ENCODE peak calls at places on chromosomes 4 and X, in seven cellular contexts. S is upper lobe of left lung, V is suprapubic skin, D is HepG2, F is K562, O is sigmoid colon, B is endothelial cell of umbilical vein. C is an unnamed sample.

GRCh38 chr4:108272046-108272445 is 103.3 kb upstream of the LEF1 start:
- DNase-seq in B (no peak), S (no peak), F (no peak), V (no peak), D (no peak), O (no peak), C (no peak)

GRCh38 chr4:53629296-53629695 is 38.0 kb upstream of the LNX1 start:
- DNase-seq in O (no peak), B (no peak), S (no peak), D (no peak), V (no peak), F (no peak), C (no peak)

GRCh38 chrX:7378406-7378805 is 230.5 kb upstream of the PUDP start:
- DNase-seq in S (no peak), D (no peak), O (no peak), B (no peak), V (no peak), F (no peak), C (no peak)

GRCh38 chr4:178185517-178185916 is 743.3 kb upstream of the AGA start:
- DNase-seq in V (no peak), B (no peak), S (no peak), F (no peak), O (no peak), D (no peak), C (no peak)

GRCh38 chrX:41868392-41868977 is 54.9 kb downstream of the CASK start:
- DNase-seq in O (no peak), F (no peak), B (peak), S (no peak), V (no peak), D (no peak), C (no peak)

GRCh38 chr4:96459105-96459504 is 619.2 kb downstream of the PDHA2 start:
- DNase-seq in B (no peak), V (no peak), O (no peak), F (no peak), D (no peak), S (no peak), C (no peak)

GRCh38 chr4:48093949-48094550 is 40.0 kb downstream of the TXK start:
- DNase-seq in F (no peak), S (no peak), O (no peak), V (no peak), D (no peak), B (peak), C (no peak)

GRCh38 chr4:52780627-52781354 is 29.6 kb upstream of the ERVMER34-1 start:
- DNase-seq in F (peak), B (no peak), D (no peak), S (no peak), V (no peak), O (no peak), C (no peak)

GRCh38 chr4:129429566-129430339 is 333.8 kb downstream of the C4orf33 start:
- DNase-seq in V (no peak), O (no peak), S (no peak), D (no peak), F (no peak), B (no peak), C (no peak)

GRCh38 chr4:65502151-65502691 is 168.1 kb downstream of the EPHA5 start:
- DNase-seq in D (no peak), B (peak), F (no peak), V (no peak), S (no peak), O (no peak), C (no peak)

GRCh38 chr4:3340703-3341088 is 47.9 kb downstream of the RGS12 start:
- DNase-seq in V (peak), D (no peak), O (no peak), F (no peak), S (peak), B (no peak), C (peak)

GRCh38 chr4:88009871-88010270 is 2.4 kb downstream of the PKD2 start:
- DNase-seq in D (no peak), S (no peak), O (no peak), B (peak), F (no peak), V (no peak), C (no peak)

GRCh38 chrX:9466115-9466495 is 1.2 kb downstream of the TBL1X start:
- DNase-seq in F (no peak), O (peak), D (no peak), S (peak), V (peak), B (peak), C (no peak)

GRCh38 chr4:140635606-140636005 is 66.8 kb upstream of the UCP1 start:
- DNase-seq in F (no peak), O (no peak), D (peak), V (no peak), B (no peak), S (peak), C (peak)

GRCh38 chr4:6974138-6974848 is 64.7 kb downstream of the TBC1D14 start:
- DNase-seq in V (peak), S (peak), D (peak), B (peak), O (peak), F (peak), C (peak)

GRCh38 chr4:159052315-159052714 is 50.6 kb upstream of the RAPGEF2 start:
- DNase-seq in O (no peak), D (no peak), F (no peak), V (no peak), B (no peak), S (no peak), C (no peak)

GRCh38 chr4:99351487-99351886 is 1.1 kb downstream of the ADH1C start:
- DNase-seq in D (no peak), B (no peak), S (no peak), F (no peak), V (no peak), O (no peak), C (no peak)

GRCh38 chr4:128574706-128575105 is 234.8 kb upstream of the JADE1 start:
- DNase-seq in O (peak), F (peak), V (no peak), D (peak), S (peak), B (peak), C (peak)

GRCh38 chr4:185332575-185333464 is 62.9 kb downstream of the LRP2BP start:
- DNase-seq in B (no peak), O (no peak), D (peak), S (no peak), F (no peak), V (no peak), C (no peak)

GRCh38 chrX:131841496-131842410 is 181.3 kb upstream of the STK26 start:
- DNase-seq in S (peak), B (peak), F (peak), V (no peak), O (no peak), D (peak), C (no peak)

GRCh38 chrX:65596270-65596669 is 61.7 kb upstream of the LAS1L start:
- DNase-seq in V (no peak), D (no peak), B (peak), F (no peak), S (peak), O (no peak), C (no peak)

GRCh38 chr4:142840516-142841123 is 5.5 kb downstream of the INPP4B start:
- DNase-seq in O (no peak), S (no peak), F (no peak), B (peak), V (no peak), D (peak), C (no peak)

GRCh38 chr4:15003441-15003890 is 1.2 kb downstream of the CPEB2 start:
- DNase-seq in F (peak), O (peak), B (no peak), V (peak), D (no peak), S (peak), C (peak)

GRCh38 chr4:15001825-15002658 is at the start of gene CPEB2:
- DNase-seq in V (peak), F (peak), O (peak), B (peak), D (peak), S (peak), C (peak)

GRCh38 chr4:15002659-15003440 is 569 bp downstream of the CPEB2 start:
- DNase-seq in D (peak), S (peak), F (peak), B (peak), V (peak), O (peak), C (peak)

GRCh38 chr4:15003891-15004700 is 1.8 kb downstream of the CPEB2 start:
- DNase-seq in V (peak), F (peak), B (peak), D (no peak), S (peak), O (peak), C (no peak)

GRCh38 chr4:15001248-15001824 is 945 bp upstream of the CPEB2 start:
- DNase-seq in B (peak), D (peak), F (peak), S (peak), O (peak), V (peak), C (peak)
- TF ChIP-seq POLR2A in B (peak), D (no peak), F (no peak), S (no peak), O (no peak), V (no peak), C (no peak)

GRCh38 chr4:153023692-153024394 is 87.7 kb downstream of the FHDC1 start:
- DNase-seq in F (peak), B (no peak), O (no peak), S (no peak), D (no peak), V (no peak), C (no peak)

GRCh38 chr4:153020460-153020859 is 84.3 kb downstream of the FHDC1 start:
- DNase-seq in S (no peak), F (no peak), D (no peak), O (no peak), B (no peak), V (no peak), C (no peak)

GRCh38 chr4:153019906-153020305 is 83.8 kb downstream of the FHDC1 start:
- DNase-seq in O (no peak), B (no peak), V (no peak), D (no peak), F (no peak), S (no peak), C (no peak)

GRCh38 chr4:153024466-153024865 is 88.3 kb downstream of the FHDC1 start:
- DNase-seq in S (no peak), B (no peak), V (no peak), D (no peak), O (no peak), F (no peak), C (no peak)

DNA sequence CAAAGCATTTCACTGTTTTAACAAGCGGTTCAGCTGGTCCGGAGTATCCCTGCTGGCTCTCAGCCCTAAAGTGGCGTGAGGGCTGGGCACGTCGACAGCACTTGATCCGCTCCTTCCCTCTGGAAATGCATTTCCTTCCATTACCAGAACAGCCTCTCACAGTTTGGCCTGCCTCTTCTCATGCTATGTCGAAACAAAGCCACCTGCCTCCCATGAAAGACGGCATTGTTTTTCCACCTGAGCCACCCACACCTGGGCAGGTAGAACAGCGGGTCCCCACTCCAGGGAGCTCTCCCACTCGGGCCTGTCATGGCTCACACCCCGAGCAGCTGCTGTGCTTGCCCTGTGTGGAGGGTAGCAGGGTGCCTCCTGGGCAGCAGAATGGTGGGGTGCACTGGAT is 86.1 kb downstream of the FHDC1 start:
- DNase-seq in O (no peak), S (peak), V (no peak), B (no peak), D (no peak), F (no peak), C (no peak)
- TF ChIP-seq POLR2AphosphoS5 in O (no peak), S (peak), V (no peak), B (no peak), D (no peak), F (no peak), C (no peak)

GRCh38 chr4:1345905-1346780 is 865 bp upstream of the UVSSA start:
- DNase-seq in F (peak), S (peak), V (no peak), O (peak), B (peak), D (peak), C (peak)
- TF ChIP-seq POLR2A in F (peak), S (no peak), V (no peak), O (no peak), B (no peak), D (no peak), C (no peak)

GRCh38 chr4:124060261-124060918 is 652.1 kb downstream of the ANKRD50 start:
- DNase-seq in D (no peak), F (no peak), V (peak), O (peak), S (peak), B (peak), C (peak)
- TF ChIP-seq POLR2AphosphoS5 in D (no peak), F (no peak), V (peak), O (peak), S (peak), B (no peak), C (no peak)

DNA sequence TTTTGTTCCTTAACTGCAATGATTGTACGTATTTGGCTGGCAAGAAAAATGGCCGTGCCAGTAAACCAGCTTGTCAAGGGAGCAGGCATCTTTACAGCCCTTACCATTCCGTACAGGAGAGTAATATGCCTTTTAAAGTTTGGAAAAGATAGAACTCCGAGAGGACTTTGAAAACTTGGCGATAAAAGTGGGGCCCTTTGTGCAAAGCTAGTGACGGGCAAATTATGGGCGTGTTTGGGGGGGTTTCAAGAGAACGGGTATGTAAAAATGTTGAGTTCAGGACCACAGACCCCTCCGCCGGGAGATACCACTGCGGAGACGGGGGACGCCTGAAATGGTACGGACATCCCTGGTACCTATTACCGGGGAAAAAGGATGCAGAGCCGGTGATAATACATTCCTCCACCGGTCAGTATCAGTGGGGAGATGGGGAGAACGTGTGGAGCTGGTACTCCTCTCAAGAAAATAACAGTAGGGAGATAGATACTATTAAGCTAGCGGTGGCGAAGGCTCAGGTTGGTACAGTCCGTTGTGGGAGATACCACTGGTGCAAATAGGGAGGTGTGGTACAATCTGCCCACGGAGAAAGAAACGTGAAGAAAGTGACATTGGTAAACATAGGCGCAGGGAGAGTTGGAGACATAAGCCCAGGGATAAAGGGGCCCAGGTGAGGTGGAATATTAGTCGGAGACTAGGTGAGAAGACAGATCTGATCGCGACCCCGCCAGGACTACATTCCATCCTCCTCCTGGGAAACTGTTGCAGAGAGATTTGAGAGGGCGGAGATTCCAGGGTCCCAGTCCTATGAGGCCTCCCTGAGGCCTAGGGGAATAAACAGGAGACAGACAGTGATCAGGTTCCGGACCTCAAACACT is 14.5 kb downstream of the SPACA5 start:
- DNase-seq in O (peak), B (peak), D (peak), F (peak), V (no peak), S (peak), C (peak)
- TF ChIP-seq POLR2A in O (no peak), B (no peak), D (peak), F (no peak), V (no peak), S (no peak), C (no peak)